ENCODE peak calls at places on chromosome 17, in four cellular contexts. One of them, this sample, is unnamed.
A peak's percentile ranks its signal among the peaks of the same experiment; 100 is the strongest.

GRCh38 chr17:50853015-50853615 is 13.0 kb downstream of the TOB1 start:
- DNase-seq in suprapubic skin: no peak
- DNase-seq in uterus: no peak
- DNase-seq in OCI-LY7: no peak
- DNase-seq in this sample: no peak

GRCh38 chr17:36977066-36977465 is 28.3 kb downstream of the AATF start:
- DNase-seq in suprapubic skin: no peak
- DNase-seq in uterus: no peak
- DNase-seq in OCI-LY7: no peak
- DNase-seq in this sample: no peak

GRCh38 chr17:51184124-51184523 is 17.9 kb downstream of the NME2 start:
- DNase-seq in uterus: no peak
- DNase-seq in suprapubic skin: no peak
- DNase-seq in OCI-LY7: no peak
- DNase-seq in this sample: no peak

GRCh38 chr17:81655378-81656117 is 794 bp downstream of the PDE6G start:
- DNase-seq in uterus: no peak
- DNase-seq in OCI-LY7: no peak
- DNase-seq in suprapubic skin: no peak
- DNase-seq in this sample: no peak

GRCh38 chr17:17844079-17844478 is 7.3 kb upstream of the SREBF1 start:
- DNase-seq in uterus: no peak
- DNase-seq in OCI-LY7: no peak
- DNase-seq in suprapubic skin: no peak
- DNase-seq in this sample: no peak

GRCh38 chr17:76337413-76337777 is 16.3 kb downstream of the PRPSAP1 start:
- DNase-seq in OCI-LY7: no peak
- DNase-seq in suprapubic skin: no peak
- DNase-seq in uterus: no peak
- DNase-seq in this sample: no peak

GRCh38 chr17:67390646-67391480 is 13.8 kb downstream of the PITPNC1 start:
- DNase-seq in suprapubic skin: no peak
- DNase-seq in uterus: no peak
- DNase-seq in OCI-LY7: no peak
- DNase-seq in this sample: peak; percentile 96

GRCh38 chr17:82230627-82231311 is 1.9 kb downstream of the SLC16A3 start:
- DNase-seq in suprapubic skin: peak; percentile 88
- DNase-seq in uterus: peak; percentile 91
- DNase-seq in OCI-LY7: no peak
- DNase-seq in this sample: peak; percentile 88

GRCh38 chr17:59753522-59754467 is 46.3 kb downstream of the VMP1 start:
- DNase-seq in uterus: no peak
- DNase-seq in suprapubic skin: no peak
- DNase-seq in OCI-LY7: peak; percentile 82
- DNase-seq in this sample: peak; percentile 95

GRCh38 chr17:37430051-37430591 is 23.4 kb downstream of the TADA2A start:
- DNase-seq in OCI-LY7: no peak
- DNase-seq in uterus: no peak
- DNase-seq in suprapubic skin: no peak
- DNase-seq in this sample: peak; percentile 51

GRCh38 chr17:13134106-13134505 is 116.3 kb upstream of the ELAC2 start:
- DNase-seq in suprapubic skin: no peak
- DNase-seq in OCI-LY7: no peak
- DNase-seq in uterus: no peak
- DNase-seq in this sample: no peak

GRCh38 chr17:58630883-58631522 is 60.8 kb downstream of the TEX14 start:
- DNase-seq in suprapubic skin: no peak
- DNase-seq in uterus: no peak
- DNase-seq in OCI-LY7: no peak
- DNase-seq in this sample: no peak

GRCh38 chr17:58626905-58627304 is 64.9 kb downstream of the TEX14 start:
- DNase-seq in suprapubic skin: no peak
- DNase-seq in OCI-LY7: no peak
- DNase-seq in uterus: no peak
- DNase-seq in this sample: no peak

GRCh38 chr17:58632324-58633314 is 59.2 kb downstream of the TEX14 start:
- DNase-seq in OCI-LY7: no peak
- DNase-seq in suprapubic skin: no peak
- DNase-seq in uterus: no peak
- DNase-seq in this sample: no peak

GRCh38 chr17:58637011-58637570 is 54.8 kb downstream of the TEX14 start:
- DNase-seq in OCI-LY7: no peak
- DNase-seq in uterus: no peak
- DNase-seq in suprapubic skin: no peak
- DNase-seq in this sample: no peak

GRCh38 chr17:58631523-58632323 is 60.1 kb downstream of the TEX14 start:
- DNase-seq in suprapubic skin: peak; percentile 95
- DNase-seq in OCI-LY7: peak; percentile 98
- DNase-seq in uterus: peak; percentile 93
- DNase-seq in this sample: peak; percentile 99
- TF ChIP-seq CTCF in suprapubic skin: no peak
- TF ChIP-seq CTCF in OCI-LY7: peak; percentile 41
- TF ChIP-seq CTCF in uterus: peak; percentile 2
- TF ChIP-seq CTCF in this sample: no peak

DNA sequence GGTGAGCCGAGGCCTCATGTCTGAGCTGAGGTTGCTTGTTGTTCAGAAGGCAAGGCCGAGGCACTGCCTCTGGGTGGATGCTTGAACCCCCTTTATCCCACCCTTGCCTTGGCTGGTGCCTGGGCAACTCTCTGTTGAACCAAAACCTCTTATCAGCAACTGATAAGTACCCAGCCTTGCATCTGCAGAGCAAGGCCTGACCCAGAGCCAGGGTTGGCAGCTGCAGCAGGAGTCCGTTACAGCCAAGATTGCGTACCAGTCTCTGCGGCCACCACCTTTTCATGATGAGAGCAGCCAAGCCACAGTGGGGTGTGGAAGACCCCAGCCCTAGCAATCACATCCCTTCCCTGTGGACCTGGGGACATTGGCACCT is 118.3 kb downstream of the RAB11FIP4 start:
- DNase-seq in uterus: no peak
- DNase-seq in OCI-LY7: no peak
- DNase-seq in suprapubic skin: no peak
- DNase-seq in this sample: no peak
- H3K4me3 ChIP-seq in uterus: no peak overlapping the region
- H3K4me3 ChIP-seq in OCI-LY7: no peak overlapping the region
- H3K4me3 ChIP-seq in suprapubic skin: no peak overlapping the region
- H3K4me3 ChIP-seq in this sample: no peak overlapping the region

DNA sequence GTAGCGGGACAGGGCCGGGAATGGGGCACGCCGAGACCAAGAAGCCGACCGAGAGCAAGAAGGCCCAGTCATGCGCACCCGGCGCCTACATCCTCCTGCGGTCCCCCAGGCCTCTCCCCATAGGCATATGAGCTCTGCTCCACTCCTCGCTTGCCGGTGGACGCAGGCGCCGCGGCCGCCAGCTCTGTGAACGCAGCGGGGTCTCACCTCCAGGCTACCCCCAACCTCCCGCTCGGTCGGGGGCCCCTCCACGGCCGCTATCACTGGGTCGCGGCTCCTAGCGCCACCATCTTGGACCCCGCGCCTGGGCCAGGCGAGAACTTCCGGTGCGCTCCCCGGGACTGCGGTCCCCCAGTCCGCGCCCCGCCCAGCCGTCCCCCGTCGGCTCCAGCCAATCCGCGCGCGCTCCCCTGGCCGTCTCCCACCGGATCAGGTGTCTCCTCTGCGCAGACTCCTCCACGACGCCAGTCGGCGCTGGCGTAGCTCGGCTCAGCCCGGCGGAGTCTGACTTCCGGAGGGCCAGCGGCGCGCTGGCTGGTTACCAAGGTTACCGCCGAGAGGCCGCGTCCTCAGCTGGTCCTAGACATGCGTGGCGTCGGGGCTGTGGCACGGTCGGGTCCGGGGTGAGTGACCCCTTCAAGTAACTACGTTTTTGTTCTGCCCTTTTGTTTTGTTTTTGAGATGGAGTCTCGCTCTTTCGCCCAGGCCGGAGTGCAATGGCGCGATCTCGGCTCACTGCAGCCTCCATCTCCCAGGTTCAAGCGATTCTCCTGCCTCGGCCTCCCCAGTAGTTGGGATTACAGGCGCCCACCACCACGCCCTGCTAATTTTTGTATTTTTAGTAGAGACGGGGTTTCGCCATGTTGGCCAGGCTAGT is at the start of gene ZNF594:
- DNase-seq in suprapubic skin: peak; percentile 98
- DNase-seq in OCI-LY7: peak; percentile 97
- DNase-seq in uterus: peak; percentile 97
- DNase-seq in this sample: peak; percentile 97
- TF ChIP-seq CTCF in suprapubic skin: peak; percentile 86
- TF ChIP-seq CTCF in OCI-LY7: peak; percentile 86
- TF ChIP-seq CTCF in uterus: peak; percentile 71
- TF ChIP-seq CTCF in this sample: peak; percentile 79

GRCh38 chr17:66306413-66306812 is 4.0 kb downstream of the PRKCA start:
- DNase-seq in uterus: no peak
- DNase-seq in OCI-LY7: no peak
- DNase-seq in suprapubic skin: no peak
- DNase-seq in this sample: peak; percentile 47
- H3K4me3 ChIP-seq in uterus: no peak overlapping the region
- H3K4me3 ChIP-seq in OCI-LY7: no peak overlapping the region
- H3K4me3 ChIP-seq in suprapubic skin: no peak overlapping the region
- H3K4me3 ChIP-seq in this sample: no peak overlapping the region

DNA sequence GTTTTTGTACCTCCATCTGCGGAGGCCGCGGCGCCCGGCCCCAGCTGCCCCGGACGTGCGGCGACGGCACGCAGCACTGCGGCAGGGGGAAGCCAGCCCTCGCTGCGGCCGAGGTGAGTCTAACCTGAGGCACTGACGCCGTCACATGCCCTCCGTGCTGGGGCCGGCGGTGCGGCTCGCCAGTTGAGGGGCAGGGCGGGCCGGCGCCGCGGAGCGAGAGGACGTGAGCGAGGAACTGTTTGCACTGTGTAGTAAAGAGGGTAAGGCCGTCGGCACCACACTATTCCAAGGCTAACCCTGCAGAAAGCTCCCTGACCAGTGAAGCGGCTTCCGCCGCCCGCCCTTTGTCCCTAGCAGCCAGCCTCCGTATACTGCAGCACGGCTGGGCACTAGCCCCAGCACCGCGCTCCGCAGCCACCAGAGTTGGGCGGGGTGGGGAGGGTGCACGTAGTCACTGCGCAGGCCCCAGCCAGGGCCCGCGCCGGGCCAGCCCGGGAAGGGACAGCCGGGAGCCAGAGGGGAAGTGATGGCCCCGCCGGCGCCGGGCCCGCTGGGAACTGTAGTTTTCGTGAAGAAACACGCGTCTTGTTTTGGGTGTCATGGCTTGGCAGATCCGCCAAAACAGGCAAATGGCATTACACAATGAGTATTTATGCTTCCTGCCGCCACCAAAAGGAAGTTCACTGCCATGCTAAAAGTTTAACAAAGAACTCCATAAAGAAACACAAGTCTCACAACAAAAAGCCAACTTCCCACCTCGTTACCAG is 580 bp upstream of the KANSL1 start:
- DNase-seq in OCI-LY7: peak; percentile 94
- DNase-seq in suprapubic skin: peak; percentile 98
- DNase-seq in uterus: peak; percentile 96
- DNase-seq in this sample: peak; percentile 94
- TF ChIP-seq CTCF in OCI-LY7: peak; percentile 37
- TF ChIP-seq CTCF in suprapubic skin: peak; percentile 16
- TF ChIP-seq CTCF in uterus: peak; percentile 43
- TF ChIP-seq CTCF in this sample: no peak

DNA sequence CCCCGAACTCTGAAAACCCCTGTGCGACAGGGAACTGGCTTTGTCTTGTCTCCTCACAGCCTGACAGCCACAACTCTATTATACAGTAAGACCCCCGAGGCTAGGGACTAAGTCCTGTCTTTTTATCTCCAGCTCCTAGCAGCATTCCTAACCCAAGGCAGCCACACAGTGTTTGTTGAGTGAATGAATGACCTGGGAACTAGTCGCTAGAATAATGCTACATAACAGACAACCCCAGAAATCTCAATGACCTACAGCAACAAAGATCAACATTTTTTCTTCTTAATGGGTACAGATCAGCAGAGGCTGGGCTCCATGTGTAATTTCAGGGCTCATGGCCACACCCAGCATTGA is 71.4 kb upstream of the TNRC6C start:
- DNase-seq in OCI-LY7: no peak
- DNase-seq in uterus: no peak
- DNase-seq in suprapubic skin: no peak
- DNase-seq in this sample: no peak
- H3K4me3 ChIP-seq in OCI-LY7: no peak overlapping the region
- H3K4me3 ChIP-seq in uterus: no peak overlapping the region
- H3K4me3 ChIP-seq in suprapubic skin: peak overlapping the region; percentile 52
- H3K4me3 ChIP-seq in this sample: peak overlapping the region; percentile 40

GRCh38 chr17:41678411-41678906 is 10.2 kb upstream of the EIF1 start:
- DNase-seq in suprapubic skin: no peak
- DNase-seq in uterus: no peak
- DNase-seq in OCI-LY7: no peak
- DNase-seq in this sample: peak; percentile 29

GRCh38 chr17:41680426-41681040 is 8.2 kb upstream of the EIF1 start:
- DNase-seq in uterus: no peak
- DNase-seq in OCI-LY7: no peak
- DNase-seq in suprapubic skin: no peak
- DNase-seq in this sample: no peak

GRCh38 chr17:41681776-41682175 is 6.9 kb upstream of the EIF1 start:
- DNase-seq in uterus: no peak
- DNase-seq in OCI-LY7: no peak
- DNase-seq in suprapubic skin: no peak
- DNase-seq in this sample: no peak

GRCh38 chr17:41679740-41680425 is 8.8 kb upstream of the EIF1 start:
- DNase-seq in suprapubic skin: no peak
- DNase-seq in OCI-LY7: no peak
- DNase-seq in uterus: no peak
- DNase-seq in this sample: no peak

GRCh38 chr17:41678907-41679739 is 9.6 kb upstream of the EIF1 start:
- DNase-seq in uterus: no peak
- DNase-seq in OCI-LY7: peak; percentile 49
- DNase-seq in suprapubic skin: no peak
- DNase-seq in this sample: peak; percentile 56
- TF ChIP-seq CTCF in uterus: no peak
- TF ChIP-seq CTCF in OCI-LY7: peak; percentile 52
- TF ChIP-seq CTCF in suprapubic skin: no peak
- TF ChIP-seq CTCF in this sample: peak; percentile 15